ENCODE peak calls at places on chromosomes 12 and 14, in eight cellular contexts. A, V, W, I, Y, R, F and P are unnamed samples.
A peak's percentile ranks its signal among the peaks of the same experiment; 100 is the strongest.

GRCh38 chr14:91753501-91754128 is 21.7 kb upstream of the CATSPERB start:
- DNase-seq in A (no peak), V (peak; percentile 1), W (no peak), I (no peak), Y (no peak), R (no peak), F (no peak), P (no peak)

GRCh38 chr12:39824505-39825198 is 205.0 kb upstream of the ABCD2 start:
- DNase-seq in A (no peak), V (no peak), W (no peak), I (no peak), Y (no peak), R (no peak), F (no peak), P (no peak)

GRCh38 chr14:23653046-23653445 is 16.9 kb downstream of the DHRS2 start:
- DNase-seq in A (no peak), V (no peak), W (no peak), I (no peak), Y (no peak), R (no peak), F (no peak), P (no peak)

GRCh38 chr12:113994051-113994450 is 27.9 kb upstream of the RBM19 start:
- DNase-seq in A (no peak), V (no peak), W (no peak), I (peak; percentile 81), Y (no peak), R (no peak), F (no peak), P (no peak)

GRCh38 chr12:119082496-119082895 is 96.2 kb upstream of the HSPB8 start:
- DNase-seq in A (no peak), V (peak; percentile 70), W (no peak), I (no peak), Y (no peak), R (no peak), F (peak; percentile 79), P (no peak)

GRCh38 chr14:73142216-73142615 is 5.9 kb downstream of the PSEN1 start:
- DNase-seq in A (no peak), V (no peak), W (no peak), I (no peak), Y (no peak), R (no peak), F (no peak), P (no peak)

GRCh38 chr12:5503774-5504173 is 71.9 kb downstream of the NTF3 start:
- DNase-seq in A (no peak), V (no peak), W (no peak), I (no peak), Y (no peak), R (no peak), F (no peak), P (peak; percentile 90)

GRCh38 chr12:96150442-96150841 is 43.7 kb upstream of the ELK3 start:
- DNase-seq in A (no peak), V (no peak), W (peak; percentile 55), I (no peak), Y (no peak), R (no peak), F (no peak), P (no peak)

GRCh38 chr14:65501328-65501727 is 88.8 kb downstream of the FUT8 start:
- DNase-seq in A (no peak), V (no peak), W (no peak), I (no peak), Y (no peak), R (no peak), F (no peak), P (no peak)

GRCh38 chr14:78904094-78904493 is 733.9 kb downstream of the NRXN3 start:
- DNase-seq in A (no peak), V (no peak), W (no peak), I (no peak), Y (no peak), R (no peak), F (no peak), P (no peak)

GRCh38 chr14:73457050-73457934 is 1.1 kb downstream of the NUMB start:
- DNase-seq in A (no peak), V (no peak), W (peak; percentile 49), I (peak; percentile 52), Y (no peak), R (no peak), F (peak; percentile 48), P (peak; percentile 93)

GRCh38 chr14:104794099-104794498 is 1.4 kb downstream of the AKT1 start:
- DNase-seq in A (no peak), V (no peak), W (no peak), I (peak; percentile 70), Y (no peak), R (peak; percentile 73), F (peak; percentile 59), P (no peak)

GRCh38 chr12:64120568-64120967 is 101.5 kb downstream of the KICS2 start:
- DNase-seq in A (no peak), V (no peak), W (no peak), I (no peak), Y (no peak), R (no peak), F (no peak), P (no peak)

GRCh38 chr14:33918256-33918655 is 32.6 kb downstream of the EGLN3 start:
- DNase-seq in A (no peak), V (no peak), W (no peak), I (no peak), Y (no peak), R (no peak), F (no peak), P (no peak)

GRCh38 chr12:90280564-90281058 is 572.0 kb upstream of the ATP2B1 start:
- DNase-seq in A (no peak), V (no peak), W (no peak), I (no peak), Y (no peak), R (no peak), F (no peak), P (no peak)

GRCh38 chr14:34161351-34162169 is 210.7 kb upstream of the EGLN3 start:
- DNase-seq in A (no peak), V (no peak), W (no peak), I (no peak), Y (no peak), R (no peak), F (no peak), P (no peak)

GRCh38 chr12:51889216-51890134 is 1.6 kb downstream of the ANKRD33 start:
- DNase-seq in A (no peak), V (no peak), W (no peak), I (no peak), Y (no peak), R (no peak), F (no peak), P (no peak)

GRCh38 chr12:118981285-118982201 is at the start of gene SRRM4:
- DNase-seq in A (no peak), V (peak; percentile 87), W (peak; percentile 97), I (no peak), Y (no peak), R (no peak), F (peak; percentile 15), P (no peak)

GRCh38 chr12:72136792-72137191 is 135.4 kb upstream of the TRHDE start:
- DNase-seq in A (no peak), V (no peak), W (no peak), I (no peak), Y (no peak), R (no peak), F (no peak), P (no peak)

GRCh38 chr14:74525361-74525851 is 31.8 kb downstream of the ISCA2 start:
- DNase-seq in A (no peak), V (no peak), W (no peak), I (no peak), Y (no peak), R (no peak), F (no peak), P (no peak)

GRCh38 chr12:124828264-124829007 is 35.2 kb downstream of the SCARB1 start:
- DNase-seq in A (peak; percentile 19), V (no peak), W (no peak), I (no peak), Y (no peak), R (peak; percentile 95), F (no peak), P (no peak)

GRCh38 chr14:105414456-105415371 is 4.9 kb upstream of the MTA1 start:
- DNase-seq in A (no peak), V (peak; percentile 63), W (peak; percentile 86), I (no peak), Y (peak; percentile 46), R (peak; percentile 82), F (peak; percentile 85), P (peak; percentile 95)

GRCh38 chr12:20489645-20490044 is 121.3 kb downstream of the PDE3A start:
- DNase-seq in A (no peak), V (no peak), W (no peak), I (no peak), Y (no peak), R (no peak), F (no peak), P (no peak)

GRCh38 chr12:5273709-5274108 is 158.2 kb upstream of the NTF3 start:
- DNase-seq in A (no peak), V (no peak), W (no peak), I (no peak), Y (no peak), R (no peak), F (no peak), P (no peak)

GRCh38 chr12:6430124-6430989 is 14.4 kb upstream of the CD27 start:
- DNase-seq in A (peak; percentile 58), V (no peak), W (no peak), I (peak; percentile 94), Y (peak; percentile 53), R (peak; percentile 93), F (peak; percentile 54), P (peak; percentile 97)

GRCh38 chr14:74723134-74723533 is 10.2 kb downstream of the FCF1 start:
- DNase-seq in A (no peak), V (no peak), W (no peak), I (no peak), Y (no peak), R (no peak), F (no peak), P (no peak)

GRCh38 chr14:68688872-68689371 is 103.9 kb downstream of the ZFP36L1 start:
- DNase-seq in A (no peak), V (no peak), W (no peak), I (no peak), Y (no peak), R (no peak), F (no peak), P (peak; percentile 64)

GRCh38 chr14:88079624-88080023 is 74.7 kb downstream of the GPR65 start:
- DNase-seq in A (no peak), V (peak; percentile 31), W (no peak), I (no peak), Y (no peak), R (no peak), F (no peak), P (no peak)

GRCh38 chr12:59808317-59808910 is 212.6 kb downstream of the SLC16A7 start:
- DNase-seq in A (peak; percentile 13), V (peak; percentile 5), W (no peak), I (no peak), Y (no peak), R (peak; percentile 2), F (no peak), P (no peak)

GRCh38 chr14:39374846-39375245 is 57.4 kb downstream of the FBXO33 start:
- DNase-seq in A (peak; percentile 28), V (no peak), W (no peak), I (no peak), Y (no peak), R (no peak), F (no peak), P (no peak)

GRCh38 chr12:103647267-103647666 is 60.2 kb downstream of the STAB2 start:
- DNase-seq in A (peak; percentile 79), V (no peak), W (no peak), I (peak; percentile 47), Y (no peak), R (no peak), F (no peak), P (no peak)

GRCh38 chr14:61678966-61679365 is 16.3 kb upstream of the HIF1A start:
- DNase-seq in A (no peak), V (no peak), W (peak; percentile 54), I (no peak), Y (no peak), R (no peak), F (no peak), P (no peak)

GRCh38 chr12:92208613-92209121 is 63.0 kb upstream of the BTG1 start:
- DNase-seq in A (peak; percentile 55), V (no peak), W (no peak), I (no peak), Y (no peak), R (peak; percentile 26), F (no peak), P (no peak)